ENCODE peak calls at places on chromosomes 1 and 21, in six cellular contexts. D, V, B, G, U and S are unnamed samples.

GRCh38 chr1:240031009-240031408 is 60.7 kb upstream of the FMN2 start:
- DNase-seq in D (no peak), V (no peak), B (no peak), G (no peak), U (no peak), S (no peak)

GRCh38 chr1:2271134-2271785 is 43.1 kb downstream of the SKI start:
- DNase-seq in D (no peak), V (no peak), B (no peak), G (peak; percentile 96), U (no peak), S (no peak)

GRCh38 chr1:40300651-40301050 is 16.4 kb downstream of the COL9A2 start:
- DNase-seq in D (no peak), V (no peak), B (no peak), G (no peak), U (no peak), S (no peak)

GRCh38 chr1:166383635-166384346 is 217.0 kb upstream of the FAM78B start:
- DNase-seq in D (no peak), V (no peak), B (no peak), G (no peak), U (no peak), S (no peak)

GRCh38 chr21:36709030-36709867 is 10.3 kb downstream of the SIM2 start:
- DNase-seq in D (no peak), V (no peak), B (no peak), G (peak; percentile 49), U (no peak), S (no peak)

GRCh38 chr1:236354330-236355147 is 39.5 kb upstream of the EDARADD start:
- DNase-seq in D (no peak), V (no peak), B (no peak), G (no peak), U (no peak), S (no peak)

GRCh38 chr1:238223067-238223640 is 332.4 kb upstream of the ZP4 start:
- DNase-seq in D (no peak), V (no peak), B (no peak), G (no peak), U (no peak), S (no peak)

GRCh38 chr1:15243275-15244043 is 3.6 kb upstream of the FHAD1 start:
- DNase-seq in D (no peak), V (no peak), B (no peak), G (no peak), U (no peak), S (no peak)

GRCh38 chr1:151813271-151813977 is 8.2 kb upstream of the LINGO4 start:
- DNase-seq in D (no peak), V (no peak), B (no peak), G (no peak), U (no peak), S (no peak)

GRCh38 chr1:199422206-199422605 is 605.3 kb upstream of the NR5A2 start:
- DNase-seq in D (peak; percentile 76), V (no peak), B (no peak), G (peak; percentile 43), U (no peak), S (no peak)

GRCh38 chr1:237851209-237851845 is 39.4 kb downstream of the ZP4 start:
- DNase-seq in D (peak; percentile 65), V (peak; percentile 71), B (no peak), G (peak; percentile 85), U (no peak), S (no peak)

GRCh38 chr1:22739648-22740385 is 29.2 kb downstream of the EPHB2 start:
- DNase-seq in D (no peak), V (no peak), B (no peak), G (no peak), U (no peak), S (no peak)

GRCh38 chr1:66270122-66270812 is 263.7 kb upstream of the SGIP1 start:
- DNase-seq in D (no peak), V (no peak), B (no peak), G (no peak), U (no peak), S (no peak)

GRCh38 chr1:119463569-119463968 is 43.4 kb upstream of the HSD3B1 start:
- DNase-seq in D (no peak), V (no peak), B (no peak), G (no peak), U (no peak), S (no peak)

GRCh38 chr21:34635307-34635706 is 20.4 kb upstream of the RCAN1 start:
- DNase-seq in D (peak; percentile 11), V (no peak), B (no peak), G (peak; percentile 15), U (no peak), S (peak; percentile 11)

GRCh38 chr1:212981571-212982328 is 31.4 kb downstream of the VASH2 start:
- DNase-seq in D (no peak), V (no peak), B (peak; percentile 32), G (no peak), U (no peak), S (no peak)

GRCh38 chr1:1171551-1172340 is 1.9 kb upstream of the TTLL10 start:
- DNase-seq in D (no peak), V (no peak), B (no peak), G (peak; percentile 1), U (no peak), S (no peak)

GRCh38 chr1:98221926-98222325 is 301.1 kb upstream of the DPYD start:
- DNase-seq in D (peak; percentile 62), V (no peak), B (no peak), G (no peak), U (no peak), S (no peak)

GRCh38 chr1:151819951-151820623 is 11.5 kb downstream of the RORC start:
- DNase-seq in D (no peak), V (no peak), B (no peak), G (no peak), U (no peak), S (no peak)

GRCh38 chr1:226650236-226650841 is 88.7 kb downstream of the ITPKB start:
- DNase-seq in D (no peak), V (no peak), B (peak; percentile 15), G (peak; percentile 69), U (no peak), S (no peak)

GRCh38 chr1:226651041-226651731 is 87.9 kb downstream of the ITPKB start:
- DNase-seq in D (no peak), V (no peak), B (peak; percentile 6), G (no peak), U (no peak), S (no peak)

GRCh38 chr1:226649244-226649643 is 89.8 kb downstream of the ITPKB start:
- DNase-seq in D (no peak), V (no peak), B (peak; percentile 6), G (no peak), U (no peak), S (no peak)

GRCh38 chr1:226648421-226648820 is 90.7 kb downstream of the ITPKB start:
- DNase-seq in D (no peak), V (no peak), B (no peak), G (no peak), U (no peak), S (no peak)

DNA sequence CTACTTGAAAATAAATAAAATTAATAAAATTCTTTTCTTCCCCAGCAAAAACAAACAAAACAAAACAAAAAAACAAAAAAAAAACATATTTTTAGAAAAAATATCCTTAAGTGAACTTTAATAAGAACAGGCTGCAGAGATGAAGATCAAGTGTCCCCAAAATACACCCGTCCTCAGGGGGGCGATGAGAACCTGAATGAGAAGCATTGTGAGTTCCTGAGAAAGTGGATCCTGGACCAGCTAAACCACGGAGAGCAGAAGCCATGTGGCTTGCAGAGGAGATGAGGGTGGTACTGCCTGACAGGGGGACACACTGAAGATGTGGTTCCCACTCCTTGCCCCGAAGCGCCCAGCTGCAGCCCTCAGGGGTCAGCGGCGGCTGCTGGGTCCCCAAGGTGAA is 89.3 kb downstream of the ITPKB start:
- DNase-seq in D (peak; percentile 42), V (no peak), B (peak; percentile 19), G (no peak), U (no peak), S (no peak)
- TF ChIP-seq CTCF in D (peak; percentile 49), V (peak; percentile 31), B (peak; percentile 46), G (no peak), U (no peak), S (peak; percentile 42)

GRCh38 chr1:53332188-53332564 is 4.3 kb upstream of the LRP8 start:
- DNase-seq in D (no peak), V (no peak), B (no peak), G (no peak), U (no peak), S (peak; percentile 7)
- H3K27me3 ChIP-seq in D (no peaks in the 10 kb centered on the region), V (no peaks in the 10 kb centered on the region), B (peaks cover 19% of the 10 kb centered on the region), G (no peaks in the 10 kb centered on the region), U (no peaks in the 10 kb centered on the region), S (no peaks in the 10 kb centered on the region)

GRCh38 chr1:36730599-36730998 is 247.9 kb upstream of the CSF3R start:
- DNase-seq in D (no peak), V (no peak), B (no peak), G (no peak), U (no peak), S (no peak)

GRCh38 chr1:36729716-36730510 is 247.2 kb upstream of the CSF3R start:
- DNase-seq in D (peak; percentile 9), V (no peak), B (no peak), G (no peak), U (no peak), S (no peak)

GRCh38 chr1:36729289-36729688 is 246.6 kb upstream of the CSF3R start:
- DNase-seq in D (no peak), V (no peak), B (no peak), G (no peak), U (no peak), S (no peak)

GRCh38 chr1:36732038-36732402 is 249.3 kb upstream of the CSF3R start:
- DNase-seq in D (no peak), V (no peak), B (no peak), G (no peak), U (no peak), S (no peak)

GRCh38 chr1:36731226-36732037 is 248.7 kb upstream of the CSF3R start:
- DNase-seq in D (no peak), V (no peak), B (no peak), G (no peak), U (no peak), S (no peak)
- TF ChIP-seq CTCF in D (no peak), V (no peak), B (no peak), G (peak; percentile 21), U (no peak), S (no peak)

GRCh38 chr1:145958734-145959133 is 917 bp upstream of the LIX1L start:
- DNase-seq in D (no peak), V (no peak), B (no peak), G (no peak), U (no peak), S (no peak)

GRCh38 chr1:145960468-145961108 is 2.8 kb upstream of the LIX1L start:
- DNase-seq in D (peak; percentile 82), V (peak; percentile 66), B (peak; percentile 85), G (peak; percentile 90), U (peak; percentile 55), S (peak; percentile 30)

GRCh38 chr1:145959957-145960467 is 2.2 kb upstream of the LIX1L start:
- DNase-seq in D (no peak), V (no peak), B (no peak), G (no peak), U (no peak), S (no peak)

GRCh38 chr1:145957443-145958319 is at the start of gene LIX1L:
- DNase-seq in D (peak; percentile 99), V (peak; percentile 98), B (peak; percentile 97), G (peak; percentile 99), U (peak; percentile 93), S (peak; percentile 93)

DNA sequence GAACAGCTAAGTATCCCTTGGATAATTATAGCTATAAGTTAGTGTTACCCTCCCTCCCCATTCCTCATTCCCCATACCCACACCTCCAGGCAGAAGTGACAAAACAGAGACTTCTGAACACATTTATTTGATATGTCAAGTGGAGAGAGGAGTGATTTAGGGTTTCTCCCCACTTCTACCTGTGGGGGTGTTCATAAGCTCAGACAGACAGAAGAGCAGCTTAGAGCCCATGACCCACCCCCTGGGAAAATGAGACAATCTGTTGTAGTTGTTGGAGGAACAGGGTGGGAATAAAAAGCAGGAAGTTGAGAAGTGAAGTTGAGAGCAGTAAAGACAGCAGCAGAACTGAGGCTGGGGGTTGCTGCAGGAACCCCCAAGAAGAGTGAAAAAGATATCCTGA is 1.5 kb upstream of the LIX1L start:
- DNase-seq in D (no peak), V (no peak), B (no peak), G (no peak), U (no peak), S (no peak)
- H3K27me3 ChIP-seq in D (no peaks in the 10 kb centered on the region), V (no peaks in the 10 kb centered on the region), B (no peaks in the 10 kb centered on the region), G (peaks cover 89% of the 10 kb centered on the region), U (no peaks in the 10 kb centered on the region), S (no peaks in the 10 kb centered on the region)